ENCODE peak calls at places on chromosomes 4 and X, in ten cellular contexts. O is MM.1S; Y is SJSA1; E is hepatocyte; K is heart left ventricle; R is CD8-positive, alpha-beta memory T cell; T is keratinocyte; W is cardiac muscle cell; L is heart right ventricle; Q is body of pancreas. B is an unnamed sample.

GRCh38 chr4:103136671-103137445 is 37.2 kb upstream of the BDH2 start:
- DNase-seq in O (no peak), Y (no peak), E (no peak), K (no peak), R (no peak), T (no peak), W (no peak), L (no peak), Q (no peak), B (no peak)

GRCh38 chr4:110634320-110635154 is 11.7 kb upstream of the PITX2 start:
- DNase-seq in O (no peak), Y (peak; percentile 5), E (no peak), K (no peak), R (no peak), T (no peak), W (no peak), L (no peak), Q (no peak), B (no peak)

GRCh38 chrX:41332005-41332404 is 2.0 kb upstream of the DDX3X start:
- DNase-seq in O (no peak), Y (no peak), E (no peak), K (no peak), R (no peak), T (no peak), W (no peak), L (no peak), Q (no peak), B (no peak)

GRCh38 chrX:67544871-67545771 is 1.3 kb downstream of the AR start:
- DNase-seq in O (no peak), Y (peak; percentile 70), E (peak; percentile 44), K (peak; percentile 35), R (no peak), T (no peak), W (no peak), L (no peak), Q (peak; percentile 8), B (peak; percentile 45)

GRCh38 chrX:114798902-114799301 is 215.0 kb downstream of the HTR2C start:
- DNase-seq in O (no peak), Y (no peak), E (no peak), K (no peak), R (no peak), T (no peak), W (no peak), L (no peak), Q (no peak), B (no peak)

GRCh38 chrX:132612990-132613564 is 124.2 kb upstream of the MBNL3 start:
- DNase-seq in O (peak; percentile 22), Y (no peak), E (peak; percentile 61), K (peak; percentile 30), R (peak; percentile 8), T (no peak), W (peak; percentile 81), L (peak; percentile 4), Q (peak; percentile 58), B (peak; percentile 40)

GRCh38 chrX:72270316-72270866 is 6.7 kb downstream of the RPS4X start:
- DNase-seq in O (no peak), Y (no peak), E (no peak), K (no peak), R (no peak), T (no peak), W (no peak), L (no peak), Q (no peak), B (no peak)

GRCh38 chr4:46425775-46426400 is 36.0 kb upstream of the GABRA2 start:
- DNase-seq in O (no peak), Y (no peak), E (no peak), K (no peak), R (no peak), T (no peak), W (no peak), L (no peak), Q (no peak), B (no peak)

GRCh38 chrX:134004038-134004437 is 18.6 kb upstream of the GPC3 start:
- DNase-seq in O (no peak), Y (peak; percentile 34), E (no peak), K (no peak), R (no peak), T (peak; percentile 33), W (no peak), L (no peak), Q (no peak), B (no peak)

GRCh38 chr4:145808021-145808650 is 128.2 kb downstream of the C4orf51 start:
- DNase-seq in O (no peak), Y (peak; percentile 97), E (peak; percentile 70), K (no peak), R (no peak), T (peak; percentile 91), W (no peak), L (peak; percentile 7), Q (no peak), B (no peak)

GRCh38 chr4:10762541-10762940 is 78.0 kb upstream of the CLNK start:
- DNase-seq in O (no peak), Y (peak; percentile 44), E (peak; percentile 11), K (no peak), R (no peak), T (no peak), W (peak; percentile 6), L (no peak), Q (no peak), B (no peak)

GRCh38 chrX:111254896-111255693 is 15.2 kb downstream of the CAPN6 start:
- DNase-seq in O (no peak), Y (peak; percentile 28), E (no peak), K (no peak), R (no peak), T (no peak), W (no peak), L (no peak), Q (no peak), B (no peak)

GRCh38 chrX:28910501-28910900 is 323.3 kb downstream of the IL1RAPL1 start:
- DNase-seq in O (no peak), Y (no peak), E (no peak), K (no peak), R (no peak), T (no peak), W (no peak), L (no peak), Q (no peak), B (no peak)

GRCh38 chrX:56726609-56727008 is 2.4 kb upstream of the NBDY start:
- DNase-seq in O (peak; percentile 49), Y (peak; percentile 2), E (peak; percentile 65), K (no peak), R (peak; percentile 40), T (no peak), W (peak; percentile 46), L (peak; percentile 6), Q (no peak), B (no peak)

GRCh38 chr4:108072300-108072699 is 82.6 kb downstream of the HADH start:
- DNase-seq in O (peak; percentile 82), Y (no peak), E (peak; percentile 35), K (no peak), R (peak; percentile 73), T (no peak), W (no peak), L (no peak), Q (no peak), B (no peak)

DNA sequence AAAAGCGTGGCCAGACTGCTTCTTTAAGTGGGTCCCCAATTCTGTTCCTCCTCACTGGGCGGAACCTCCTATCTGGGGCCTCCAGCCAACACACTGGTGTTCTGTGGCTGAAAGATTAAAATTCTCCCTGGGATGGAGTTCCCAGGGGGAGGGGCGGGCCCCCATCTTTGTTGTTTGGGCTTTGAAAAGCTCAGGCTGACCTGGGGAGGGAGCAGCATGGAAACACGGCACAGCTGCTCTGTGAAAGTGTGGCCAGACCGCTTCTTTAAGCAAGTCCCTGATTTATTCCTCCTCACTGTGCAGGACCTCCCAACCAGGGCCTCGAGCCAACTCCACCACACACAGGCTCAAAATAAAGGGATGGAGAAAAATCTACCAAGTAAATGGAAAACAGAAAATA is 219.5 kb downstream of the TMEM47 start:
- DNase-seq in O (no peak), Y (no peak), E (no peak), K (no peak), R (no peak), T (no peak), W (no peak), L (no peak), Q (no peak), B (peak; percentile 46)
- H3K4me3 ChIP-seq in O (no peak overlapping the region), Y (no peak overlapping the region), E (no peak overlapping the region), K (no peak overlapping the region), R (no peak overlapping the region), T (no peak overlapping the region), W (no peak overlapping the region), L (no peak overlapping the region), Q (no peak overlapping the region), B (no peak overlapping the region)

GRCh38 chr4:175789632-175790031 is 22.4 kb downstream of the GPM6A start:
- DNase-seq in O (no peak), Y (no peak), E (no peak), K (no peak), R (no peak), T (no peak), W (no peak), L (no peak), Q (no peak), B (no peak)
- H3K4me3 ChIP-seq in O (no peak overlapping the region), Y (no peak overlapping the region), E (no peak overlapping the region), K (no peak overlapping the region), R (no peak overlapping the region), T (no peak overlapping the region), W (no peak overlapping the region), L (no peak overlapping the region), Q (no peak overlapping the region), B (no peak overlapping the region)

GRCh38 chr4:182449186-182449880 is 206.1 kb downstream of the TENM3 start:
- DNase-seq in O (peak; percentile 9), Y (peak; percentile 33), E (no peak), K (no peak), R (no peak), T (no peak), W (no peak), L (peak; percentile 11), Q (no peak), B (no peak)
- H3K4me3 ChIP-seq in O (peak overlapping the region; percentile 68), Y (peak overlapping the region; percentile 81), E (peak overlapping the region; percentile 51), K (peak overlapping the region; percentile 75), R (peak overlapping the region; percentile 24), T (peak overlapping the region; percentile 69), W (peak overlapping the region; percentile 91), L (peak overlapping the region; percentile 69), Q (peak overlapping the region; percentile 21), B (peak overlapping the region; percentile 62)

GRCh38 chrX:129980043-129980442 is 2.4 kb upstream of the BCORL1 start:
- DNase-seq in O (no peak), Y (no peak), E (peak; percentile 44), K (peak; percentile 37), R (peak; percentile 25), T (no peak), W (peak; percentile 27), L (peak; percentile 32), Q (peak; percentile 25), B (peak; percentile 69)
- H3K4me3 ChIP-seq in O (no peak overlapping the region), Y (no peak overlapping the region), E (peak overlapping the region; percentile 20), K (no peak overlapping the region), R (no peak overlapping the region), T (peak overlapping the region; percentile 37), W (peak overlapping the region; percentile 39), L (no peak overlapping the region), Q (peak overlapping the region; percentile 32), B (peak overlapping the region; percentile 40)

GRCh38 chr4:118732591-118733330 is 47.6 kb downstream of the METTL14 start:
- DNase-seq in O (no peak), Y (no peak), E (no peak), K (no peak), R (no peak), T (no peak), W (no peak), L (no peak), Q (no peak), B (no peak)
- H3K4me3 ChIP-seq in O (no peak overlapping the region), Y (no peak overlapping the region), E (no peak overlapping the region), K (no peak overlapping the region), R (no peak overlapping the region), T (no peak overlapping the region), W (no peak overlapping the region), L (no peak overlapping the region), Q (no peak overlapping the region), B (no peak overlapping the region)

GRCh38 chrX:118974088-118974907 is at the start of gene LONRF3:
- DNase-seq in O (peak; percentile 44), Y (peak; percentile 36), E (peak; percentile 74), K (peak; percentile 66), R (peak; percentile 57), T (no peak), W (peak; percentile 13), L (peak; percentile 63), Q (peak; percentile 74), B (peak; percentile 88)
- H3K4me3 ChIP-seq in O (peak within 1 kb of the TSS; percentile 56), Y (peak within 1 kb of the TSS; percentile 41), E (peak within 1 kb of the TSS; percentile 20), K (peak within 1 kb of the TSS; percentile 69), R (peak within 1 kb of the TSS; percentile 50), T (peak within 1 kb of the TSS; percentile 2), W (peak within 1 kb of the TSS; percentile 25), L (peak within 1 kb of the TSS; percentile 66), Q (peak within 1 kb of the TSS; percentile 12), B (peak within 1 kb of the TSS; percentile 54)